ENCODE peak calls at places on chromosomes 12 and 14, in four cellular contexts. Y is retina, Q is astrocyte, R is AG08396. H is an unnamed sample.
A peak's percentile ranks its signal among the peaks of the same experiment; 100 is the strongest.

GRCh38 chr12:92341333-92341691 is 195.7 kb upstream of the BTG1 start:
- DNase-seq in R (no peak), Y (no peak), Q (no peak), H (no peak)

GRCh38 chr14:69711065-69711464 is 55.9 kb upstream of the SRSF5 start:
- DNase-seq in Y (no peak), Q (no peak), R (no peak), H (no peak)

GRCh38 chr12:104374071-104374470 is 70.5 kb downstream of the EID3 start:
- DNase-seq in R (no peak), Q (no peak), Y (no peak), H (no peak)

GRCh38 chr12:93946542-93947150 is 201.7 kb upstream of the PLXNC1 start:
- DNase-seq in Y (no peak), R (no peak), Q (peak; percentile 60), H (peak; percentile 81)

GRCh38 chr12:76029982-76030377 is 1.6 kb downstream of the PHLDA1 start:
- DNase-seq in Y (peak; percentile 80), R (no peak), Q (no peak), H (peak; percentile 67)

GRCh38 chr12:78209851-78210493 is 379.3 kb downstream of the NAV3 start:
- DNase-seq in Y (peak; percentile 62), R (peak; percentile 10), Q (no peak), H (no peak)

GRCh38 chr14:93304771-93305170 is 28.1 kb downstream of the BTBD7 start:
- DNase-seq in R (peak; percentile 28), Q (peak; percentile 25), Y (no peak), H (no peak)

GRCh38 chr12:117872521-117873169 is 96.1 kb downstream of the KSR2 start:
- DNase-seq in Y (peak; percentile 26), Q (no peak), R (no peak), H (no peak)

GRCh38 chr14:22466520-22466919 is 122.5 kb downstream of the DAD1 start:
- DNase-seq in Q (peak; percentile 33), Y (no peak), R (no peak), H (peak; percentile 71)

GRCh38 chr14:66468778-66469367 is 17.3 kb upstream of the CCDC196 start:
- DNase-seq in Q (no peak), Y (no peak), R (no peak), H (no peak)

GRCh38 chr14:100486025-100486828 is 101.0 kb downstream of the BEGAIN start:
- DNase-seq in Y (peak; percentile 57), R (peak; percentile 82), Q (peak; percentile 78), H (peak; percentile 49)

GRCh38 chr12:121110211-121110940 is 22.3 kb upstream of the P2RX7 start:
- DNase-seq in Q (peak; percentile 35), R (peak; percentile 66), Y (peak; percentile 63), H (peak; percentile 60)

GRCh38 chr12:7113389-7113871 is 4.4 kb upstream of the C1RL start:
- DNase-seq in Q (no peak), R (peak; percentile 73), Y (peak; percentile 59), H (peak; percentile 37)

GRCh38 chr12:102811125-102811737 is 105.8 kb downstream of the PAH start:
- DNase-seq in R (no peak), Q (no peak), Y (peak; percentile 41), H (peak; percentile 6)

GRCh38 chr12:8145754-8146415 is 10.9 kb upstream of the ZNF705A start:
- DNase-seq in Q (peak; percentile 93), R (peak; percentile 50), Y (peak; percentile 80), H (peak; percentile 86)

GRCh38 chr12:39805651-39806050 is 186.0 kb upstream of the ABCD2 start:
- DNase-seq in R (no peak), Y (no peak), Q (no peak), H (no peak)

GRCh38 chr12:74021937-74022336 is 515.7 kb upstream of the ATXN7L3B start:
- DNase-seq in R (peak; percentile 4), Y (peak; percentile 5), Q (peak; percentile 19), H (peak; percentile 50)

GRCh38 chr12:54437697-54438096 is 18.6 kb upstream of the ITGA5 start:
- DNase-seq in R (no peak), Y (no peak), Q (no peak), H (no peak)

GRCh38 chr12:57888407-57889157 is 42.1 kb upstream of the CTDSP2 start:
- DNase-seq in Y (peak; percentile 67), Q (peak; percentile 80), R (no peak), H (peak; percentile 91)

GRCh38 chr12:27952510-27952909 is 20.0 kb downstream of the PTHLH start:
- DNase-seq in R (no peak), Q (no peak), Y (no peak), H (no peak)

GRCh38 chr14:26596722-26597030 is 1.2 kb downstream of the NOVA1 start:
- DNase-seq in Q (no peak), R (no peak), Y (peak; percentile 84), H (no peak)

GRCh38 chr14:68554231-68554630 is 238.6 kb downstream of the ZFP36L1 start:
- DNase-seq in R (no peak), Q (no peak), Y (no peak), H (no peak)

GRCh38 chr12:69052613-69053408 is 119.8 kb upstream of the CPM start:
- DNase-seq in R (peak; percentile 54), Y (no peak), Q (peak; percentile 91), H (peak; percentile 95)

GRCh38 chr12:110010853-110011835 is 11.9 kb downstream of the ANKRD13A start:
- DNase-seq in Y (no peak), R (no peak), Q (no peak), H (no peak)

GRCh38 chr12:57156701-57157403 is 9.4 kb upstream of the LRP1-AS start:
- DNase-seq in Q (no peak), Y (no peak), R (no peak), H (no peak)

GRCh38 chr14:89366580-89367448 is 50.2 kb downstream of the FOXN3 start:
- DNase-seq in Y (no peak), R (no peak), Q (no peak), H (no peak)

GRCh38 chr12:90940872-90941499 is 14.0 kb downstream of the CCER1 start:
- DNase-seq in Q (peak; percentile 52), R (peak; percentile 32), Y (no peak), H (peak; percentile 57)

GRCh38 chr12:74624206-74624605 is 86.6 kb downstream of the ATXN7L3B start:
- DNase-seq in Y (no peak), Q (no peak), R (no peak), H (no peak)

GRCh38 chr14:49897965-49898364 is 5.1 kb downstream of the ARF6 start:
- DNase-seq in Y (no peak), R (no peak), Q (no peak), H (no peak)

GRCh38 chr14:67566908-67567307 is 33.2 kb downstream of the PIGH start:
- DNase-seq in Y (peak; percentile 4), R (no peak), Q (no peak), H (no peak)

GRCh38 chr14:33184587-33184986 is 245.9 kb downstream of the NPAS3 start:
- DNase-seq in Y (no peak), R (no peak), Q (no peak), H (peak; percentile 47)

GRCh38 chr12:93476555-93476954 is 9.2 kb downstream of the MRPL42 start:
- DNase-seq in R (no peak), Y (no peak), Q (no peak), H (no peak)

GRCh38 chr14:61812347-61813100 is 50.3 kb downstream of the SNAPC1 start:
- DNase-seq in R (peak; percentile 43), Y (peak; percentile 81), Q (peak; percentile 3), H (no peak)

GRCh38 chr12:88868062-88868461 is 287.8 kb upstream of the KITLG start:
- DNase-seq in R (no peak), Y (no peak), Q (no peak), H (no peak)

GRCh38 chr12:84994436-84994835 is 41.6 kb downstream of the TSPAN19 start:
- DNase-seq in R (no peak), Q (no peak), Y (no peak), H (no peak)

GRCh38 chr12:13530966-13531365 is 334.4 kb downstream of the EMP1 start:
- DNase-seq in Q (no peak), Y (no peak), R (no peak), H (no peak)

GRCh38 chr12:116143883-116144266 is 133.6 kb downstream of the MED13L start:
- DNase-seq in Y (no peak), Q (peak; percentile 84), R (no peak), H (peak; percentile 69)

H was measured in M059J.